ENCODE peak calls at places on chromosome 19, in nine cellular contexts. Y, H, A, S, D, I, W, Q and X are unnamed samples.

GRCh38 chr19:49513746-49514118 is 1.3 kb downstream of the FCGRT start:
- DNase-seq in Y (no peak), H (no peak), A (no peak), S (no peak), D (no peak), I (no peak), W (no peak), Q (no peak), X (no peak)

GRCh38 chr19:48754950-48755645 is at the start of gene FGF21:
- DNase-seq in Y (no peak), H (no peak), A (no peak), S (no peak), D (no peak), I (no peak), W (no peak), Q (peak), X (no peak)

GRCh38 chr19:30288957-30289735 is 83.0 kb upstream of the ZNF536 start:
- DNase-seq in Y (no peak), H (no peak), A (no peak), S (no peak), D (no peak), I (no peak), W (no peak), Q (no peak), X (no peak)

GRCh38 chr19:37389234-37389633 is 18.3 kb downstream of the ZNF527 start:
- DNase-seq in Y (no peak), H (no peak), A (no peak), S (no peak), D (no peak), I (no peak), W (no peak), Q (no peak), X (no peak)

GRCh38 chr19:15622991-15623390 is 8.0 kb downstream of the CYP4F8 start:
- DNase-seq in Y (no peak), H (no peak), A (no peak), S (no peak), D (no peak), I (no peak), W (no peak), Q (no peak), X (no peak)

GRCh38 chr19:38250821-38251563 is 5.2 kb downstream of the PPP1R14A start:
- DNase-seq in Y (no peak), H (no peak), A (no peak), S (no peak), D (no peak), I (peak), W (peak), Q (no peak), X (no peak)

GRCh38 chr19:5480427-5480836 is 25.2 kb downstream of the ZNRF4 start:
- DNase-seq in Y (no peak), H (peak), A (peak), S (peak), D (no peak), I (peak), W (no peak), Q (peak), X (no peak)

GRCh38 chr19:9881720-9882119 is 46.6 kb downstream of the PIN1 start:
- DNase-seq in Y (no peak), H (no peak), A (no peak), S (no peak), D (no peak), I (peak), W (no peak), Q (no peak), X (no peak)

GRCh38 chr19:15247107-15248014 is 15.1 kb upstream of the EPHX3 start:
- DNase-seq in Y (peak), H (no peak), A (no peak), S (no peak), D (no peak), I (peak), W (no peak), Q (no peak), X (no peak)

GRCh38 chr19:10000171-10000826 is 10.0 kb downstream of the COL5A3 start:
- DNase-seq in Y (peak), H (peak), A (peak), S (peak), D (no peak), I (peak), W (peak), Q (peak), X (peak)

GRCh38 chr19:15539638-15540037 is 31.3 kb downstream of the CYP4F22 start:
- DNase-seq in Y (no peak), H (no peak), A (no peak), S (no peak), D (no peak), I (no peak), W (no peak), Q (no peak), X (no peak)

GRCh38 chr19:50465986-50466771 is 10.1 kb upstream of the EMC10 start:
- DNase-seq in Y (peak), H (no peak), A (no peak), S (peak), D (no peak), I (peak), W (no peak), Q (peak), X (no peak)

GRCh38 chr19:16587031-16588023 is 15.1 kb upstream of the SLC35E1 start:
- DNase-seq in Y (peak), H (no peak), A (no peak), S (no peak), D (no peak), I (peak), W (peak), Q (peak), X (no peak)